ENCODE peak calls at places on chromosome 2, in five cellular contexts. C, P, F, W and S are unnamed samples.

GRCh38 chr2:234081970-234082822 is 31.7 kb downstream of the SPP2 start:
- DNase-seq in F (peak), P (no peak), W (no peak), C (no peak), S (no peak)

GRCh38 chr2:128324897-128325410 is 6.3 kb upstream of the HS6ST1 start:
- DNase-seq in F (no peak), P (no peak), W (no peak), C (no peak), S (peak)

GRCh38 chr2:56291711-56292110 is 107.9 kb downstream of the CCDC85A start:
- DNase-seq in F (no peak), C (no peak), W (no peak), P (no peak), S (no peak)

GRCh38 chr2:241559489-241560180 is 1.1 kb downstream of the BOK start:
- DNase-seq in C (no peak), W (no peak), F (peak), P (peak), S (peak)

GRCh38 chr2:197072533-197072932 is 146.0 kb upstream of the PGAP1 start:
- DNase-seq in P (no peak), W (no peak), F (no peak), C (no peak), S (no peak)

GRCh38 chr2:96205888-96206287 is 2.7 kb downstream of the STARD7 start:
- DNase-seq in F (no peak), C (no peak), P (no peak), W (no peak), S (no peak)

GRCh38 chr2:103410221-103410620 is 648.4 kb downstream of the TMEM182 start:
- DNase-seq in P (no peak), C (no peak), F (no peak), W (no peak), S (no peak)

GRCh38 chr2:178225011-178225817 is 30.9 kb downstream of the OSBPL6 start:
- DNase-seq in W (no peak), P (no peak), F (no peak), C (no peak), S (no peak)

GRCh38 chr2:68200157-68200787 is 42.6 kb downstream of the PNO1 start:
- DNase-seq in F (no peak), W (no peak), C (no peak), P (no peak), S (no peak)

GRCh38 chr2:198763793-198764192 is 693.9 kb downstream of the SATB2 start:
- DNase-seq in P (no peak), F (no peak), C (no peak), W (no peak), S (no peak)

GRCh38 chr2:219713110-219713509 is 85.7 kb downstream of the SLC4A3 start:
- DNase-seq in W (no peak), P (no peak), F (no peak), C (no peak), S (no peak)

GRCh38 chr2:69221960-69222751 is 164.9 kb downstream of the GFPT1 start:
- DNase-seq in W (no peak), P (no peak), C (no peak), F (no peak), S (no peak)

GRCh38 chr2:153595939-153596338 is 117.4 kb upstream of the RPRM start:
- DNase-seq in W (no peak), P (no peak), C (no peak), F (no peak), S (no peak)

GRCh38 chr2:208698114-208698513 is 291.5 kb downstream of the PTH2R start:
- DNase-seq in C (no peak), W (no peak), F (no peak), P (no peak), S (no peak)

GRCh38 chr2:8568543-8569302 is 113.1 kb upstream of the ID2 start:
- DNase-seq in P (no peak), C (no peak), W (no peak), F (no peak), S (peak)

GRCh38 chr2:232493701-232494426 is 6.2 kb upstream of the ECEL1 start:
- DNase-seq in P (no peak), C (no peak), F (no peak), W (no peak), S (peak)

GRCh38 chr2:216017365-216017764 is 4.0 kb upstream of the MREG start:
- DNase-seq in C (no peak), W (no peak), F (no peak), P (no peak), S (no peak)

GRCh38 chr2:28233070-28233718 is 159.5 kb upstream of the FOSL2 start:
- DNase-seq in C (no peak), W (no peak), P (no peak), F (no peak), S (no peak)

GRCh38 chr2:183028108-183028507 is 10.1 kb downstream of the NCKAP1 start:
- DNase-seq in F (no peak), C (no peak), P (no peak), W (no peak), S (no peak)
- TF ChIP-seq CTCF in F (no peak), C (no peak), P (no peak), W (no peak), S (no peak)

DNA sequence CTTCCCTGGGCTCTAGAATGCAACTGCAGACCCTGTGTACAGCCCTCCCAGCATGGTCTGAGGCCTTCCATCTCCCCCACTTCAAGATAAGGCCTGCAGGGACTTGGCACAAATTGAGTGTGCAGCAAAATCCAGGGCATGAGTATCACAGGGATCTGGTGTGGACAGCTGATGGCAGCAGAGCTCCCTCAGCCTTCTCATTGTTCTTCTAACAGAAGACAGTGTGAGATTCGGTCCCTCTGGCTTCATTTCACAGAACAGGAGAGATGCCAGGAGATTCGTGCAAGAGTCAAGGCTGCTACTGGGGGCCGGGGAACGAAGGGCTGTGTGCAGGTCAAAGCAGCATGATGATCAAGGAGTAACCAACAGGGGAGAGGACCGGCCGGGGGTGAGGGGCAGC is 85.8 kb downstream of the UXS1 start:
- DNase-seq in F (no peak), W (no peak), C (no peak), P (no peak), S (no peak)
- TF ChIP-seq CTCF in F (peak), W (peak), C (no peak), P (no peak), S (peak)

GRCh38 chr2:175463639-175464310 is 282.3 kb upstream of the ATP5MC3 start:
- DNase-seq in W (no peak), C (no peak), F (no peak), P (no peak), S (no peak)
- TF ChIP-seq CTCF in W (no peak), C (no peak), F (no peak), P (no peak), S (no peak)

GRCh38 chr2:101832114-101832513 is 134.6 kb downstream of the MAP4K4 start:
- DNase-seq in C (no peak), P (no peak), F (no peak), W (no peak), S (no peak)
- TF ChIP-seq CTCF in C (no peak), P (peak), F (peak), W (peak), S (peak)

DNA sequence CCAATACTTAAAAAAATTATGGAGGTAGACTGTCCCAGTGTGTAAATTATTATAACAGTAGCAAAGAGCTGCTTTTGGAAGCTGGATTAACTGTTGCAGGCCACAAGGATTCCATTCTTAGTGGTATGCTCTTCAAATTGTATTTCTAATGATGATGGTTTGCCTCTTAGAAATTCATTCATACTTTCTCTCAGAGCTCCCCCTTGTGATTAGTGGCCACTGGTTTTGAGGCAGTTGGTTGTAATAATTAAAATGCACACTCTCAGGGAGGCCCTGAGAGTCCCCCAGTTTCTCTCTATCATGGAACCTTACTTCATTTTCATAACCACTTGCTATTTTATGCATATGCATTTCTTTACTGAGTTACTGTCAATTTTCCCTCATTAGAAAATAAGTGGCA is 122.5 kb downstream of the PLA2R1 start:
- DNase-seq in F (no peak), C (no peak), W (no peak), P (no peak), S (no peak)
- TF ChIP-seq CTCF in F (peak), C (no peak), W (peak), P (no peak), S (peak)

GRCh38 chr2:20862850-20863249 is 39.9 kb upstream of the LDAH start:
- DNase-seq in F (no peak), W (no peak), P (no peak), C (no peak), S (no peak)

DNA sequence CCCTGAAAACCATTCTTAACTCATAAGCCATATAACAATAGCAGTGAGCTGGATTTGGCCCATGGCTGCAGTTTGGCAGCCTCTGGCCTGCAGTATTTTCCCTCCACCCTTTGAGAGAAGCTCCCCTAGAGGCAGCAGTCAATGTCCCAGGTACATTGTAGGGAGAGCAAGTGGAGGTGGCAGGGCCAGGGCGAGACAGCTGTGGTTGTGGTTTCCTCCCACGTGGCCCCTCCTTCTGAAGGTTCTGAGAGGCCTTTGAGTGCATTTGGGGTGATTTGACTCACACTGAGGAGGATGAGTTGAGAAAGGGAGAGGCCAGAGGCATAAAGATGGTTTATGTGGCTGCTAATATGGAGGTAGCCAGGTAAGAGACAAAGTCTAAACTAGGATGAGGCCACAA is 45.5 kb upstream of the LDAH start:
- DNase-seq in P (no peak), W (no peak), F (no peak), C (no peak), S (no peak)
- TF ChIP-seq CTCF in P (no peak), W (no peak), F (no peak), C (no peak), S (no peak)

GRCh38 chr2:225668606-225669266 is 269.2 kb downstream of the NYAP2 start:
- DNase-seq in F (no peak), P (peak), C (no peak), W (peak), S (no peak)

GRCh38 chr2:225667465-225667864 is 268.0 kb downstream of the NYAP2 start:
- DNase-seq in W (no peak), P (no peak), C (no peak), F (no peak), S (no peak)

DNA sequence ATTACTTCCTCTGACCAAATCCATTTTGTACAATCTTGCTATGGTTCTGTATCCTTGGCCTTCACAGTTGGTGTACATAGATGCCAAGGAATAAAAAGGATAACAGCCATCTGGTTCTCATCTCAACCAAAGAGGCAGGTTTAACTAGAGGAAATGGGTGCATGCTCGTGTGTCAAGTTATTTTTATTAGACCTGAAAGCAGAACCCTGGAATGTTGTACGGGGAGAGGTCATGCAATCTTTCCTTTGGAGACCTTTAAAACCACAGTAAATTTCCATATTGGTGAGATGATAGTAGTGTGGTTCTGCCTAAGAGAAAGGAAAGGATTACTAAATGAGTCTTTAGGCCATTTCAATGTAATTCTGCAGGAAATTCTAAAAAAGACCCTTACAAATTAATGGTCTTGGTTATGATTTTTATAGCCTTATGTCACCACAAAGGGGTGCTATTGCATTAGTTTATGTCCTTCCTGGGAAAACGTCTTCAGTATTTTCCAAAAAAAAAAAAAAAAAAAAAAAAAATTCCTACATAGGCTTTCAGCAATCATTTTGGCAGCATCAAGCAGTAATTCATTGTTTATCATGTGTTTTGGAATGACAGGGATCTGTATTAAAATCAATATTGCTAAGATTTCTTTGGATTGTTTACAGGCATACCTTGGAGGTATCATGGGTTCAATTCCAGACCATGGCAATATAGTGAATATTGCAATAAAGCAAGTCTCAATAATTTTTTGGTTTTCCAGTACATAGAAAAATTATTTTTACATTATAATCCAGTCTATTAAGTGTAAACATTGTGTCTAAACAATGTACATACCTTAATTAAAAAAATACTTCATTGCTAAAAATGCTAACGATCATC is 270.8 kb downstream of the NYAP2 start:
- DNase-seq in P (no peak), C (no peak), F (no peak), W (peak), S (no peak)
- TF ChIP-seq CTCF in P (peak), C (no peak), F (peak), W (peak), S (peak)